ENCODE peak calls at places on chromosomes 12 and 14, in ten cellular contexts. M is activated naive CD4-positive, alpha-beta T cell; U is BJ; C is germinal center; J is globus pallidus; V is EH; G is stomach; A is neuronal stem cell; K is NCI-H1105; T is choroid plexus epithelial cell. O is an unnamed sample.

GRCh38 chr12:92446082-92446460 is 256.7 kb upstream of the PLEKHG7 start:
- DNase-seq in U (no peak), C (no peak), G (no peak), J (no peak), V (no peak), K (no peak), M (no peak), A (no peak), T (no peak), O (no peak)

GRCh38 chr14:56324831-56325230 is 206.6 kb downstream of the PELI2 start:
- DNase-seq in T (no peak), V (peak), U (no peak), G (no peak), K (no peak), M (no peak), C (no peak), J (no peak), A (no peak), O (no peak)

GRCh38 chr14:91810699-91811098 is 56.6 kb downstream of the TC2N start:
- DNase-seq in U (no peak), C (no peak), M (no peak), J (no peak), T (no peak), G (no peak), V (no peak), A (no peak), K (no peak), O (no peak)

GRCh38 chr14:64202731-64203130 is 91.4 kb downstream of the ESR2 start:
- DNase-seq in G (no peak), U (no peak), C (no peak), V (no peak), J (no peak), T (no peak), M (no peak), A (no peak), K (no peak), O (no peak)

GRCh38 chr12:121773011-121773777 is 20.3 kb downstream of the RHOF start:
- DNase-seq in M (peak), J (peak), K (peak), V (peak), T (peak), C (peak), G (peak), A (no peak), U (no peak), O (peak)

GRCh38 chr12:19165446-19165845 is 35.9 kb downstream of the PLEKHA5 start:
- DNase-seq in A (no peak), C (no peak), U (no peak), J (no peak), K (no peak), V (no peak), G (no peak), M (no peak), T (no peak), O (no peak)

GRCh38 chr14:40164083-40164482 is 731.9 kb upstream of the FBXO33 start:
- DNase-seq in T (no peak), A (no peak), G (no peak), U (no peak), J (no peak), V (no peak), M (no peak), K (no peak), C (no peak), O (no peak)

GRCh38 chr12:71695782-71696181 is 9.9 kb downstream of the TMEM19 start:
- DNase-seq in V (no peak), T (no peak), K (no peak), G (no peak), U (no peak), C (no peak), A (no peak), M (no peak), J (no peak), O (no peak)

GRCh38 chr12:19301223-19301622 is 138.1 kb upstream of the AEBP2 start:
- DNase-seq in A (no peak), V (no peak), J (no peak), U (no peak), K (no peak), G (no peak), C (no peak), M (no peak), T (no peak), O (no peak)